ENCODE peak calls at places on chromosomes 1 and 21, in eight cellular contexts. One of them, this sample, is unnamed.

GRCh38 chr1:47587891-47588582 is 150.2 kb downstream of the FOXD2 start:
- DNase-seq in H9: peak
- DNase-seq in mammary epithelial cell: no peak
- DNase-seq in lower lobe of right lung: no peak
- DNase-seq in upper lobe of left lung: no peak
- DNase-seq in MCF 10A: no peak
- DNase-seq in PC-3: no peak
- DNase-seq in retinal pigment epithelial cell: no peak
- DNase-seq in this sample: peak

GRCh38 chr1:42085596-42085995 is 67.6 kb upstream of the GUCA2B start:
- DNase-seq in H9: no peak
- DNase-seq in mammary epithelial cell: no peak
- DNase-seq in lower lobe of right lung: no peak
- DNase-seq in upper lobe of left lung: no peak
- DNase-seq in MCF 10A: peak
- DNase-seq in PC-3: no peak
- DNase-seq in retinal pigment epithelial cell: no peak
- DNase-seq in this sample: no peak

GRCh38 chr1:221663321-221663720 is 78.6 kb downstream of the DUSP10 start:
- DNase-seq in H9: no peak
- DNase-seq in mammary epithelial cell: peak
- DNase-seq in lower lobe of right lung: no peak
- DNase-seq in upper lobe of left lung: no peak
- DNase-seq in MCF 10A: no peak
- DNase-seq in PC-3: no peak
- DNase-seq in retinal pigment epithelial cell: no peak
- DNase-seq in this sample: no peak

GRCh38 chr1:78673120-78673519 is 23.5 kb downstream of the IFI44 start:
- DNase-seq in H9: peak
- DNase-seq in mammary epithelial cell: no peak
- DNase-seq in lower lobe of right lung: no peak
- DNase-seq in upper lobe of left lung: no peak
- DNase-seq in MCF 10A: peak
- DNase-seq in PC-3: no peak
- DNase-seq in retinal pigment epithelial cell: no peak
- DNase-seq in this sample: peak

GRCh38 chr1:169491845-169492281 is 6.1 kb upstream of the SLC19A2 start:
- DNase-seq in H9: no peak
- DNase-seq in mammary epithelial cell: peak
- DNase-seq in lower lobe of right lung: no peak
- DNase-seq in upper lobe of left lung: no peak
- DNase-seq in MCF 10A: no peak
- DNase-seq in PC-3: no peak
- DNase-seq in retinal pigment epithelial cell: no peak
- DNase-seq in this sample: no peak

GRCh38 chr1:155197901-155198546 is 9.7 kb downstream of the THBS3 start:
- DNase-seq in H9: no peak
- DNase-seq in mammary epithelial cell: no peak
- DNase-seq in lower lobe of right lung: no peak
- DNase-seq in upper lobe of left lung: no peak
- DNase-seq in MCF 10A: no peak
- DNase-seq in PC-3: no peak
- DNase-seq in retinal pigment epithelial cell: no peak
- DNase-seq in this sample: no peak

GRCh38 chr1:84944767-84945486 is 51.9 kb upstream of the LPAR3 start:
- DNase-seq in H9: peak
- DNase-seq in mammary epithelial cell: peak
- DNase-seq in lower lobe of right lung: no peak
- DNase-seq in upper lobe of left lung: peak
- DNase-seq in MCF 10A: peak
- DNase-seq in PC-3: peak
- DNase-seq in retinal pigment epithelial cell: peak
- DNase-seq in this sample: peak

GRCh38 chr1:233569636-233570035 is 44.3 kb upstream of the KCNK1 start:
- DNase-seq in H9: no peak
- DNase-seq in mammary epithelial cell: peak
- DNase-seq in lower lobe of right lung: no peak
- DNase-seq in upper lobe of left lung: no peak
- DNase-seq in MCF 10A: peak
- DNase-seq in PC-3: peak
- DNase-seq in retinal pigment epithelial cell: peak
- DNase-seq in this sample: no peak

GRCh38 chr1:95278173-95278988 is 44.4 kb downstream of the RWDD3 start:
- DNase-seq in H9: no peak
- DNase-seq in mammary epithelial cell: no peak
- DNase-seq in lower lobe of right lung: no peak
- DNase-seq in upper lobe of left lung: no peak
- DNase-seq in MCF 10A: no peak
- DNase-seq in PC-3: no peak
- DNase-seq in retinal pigment epithelial cell: no peak
- DNase-seq in this sample: no peak

GRCh38 chr1:22408180-22408579 is 43.5 kb upstream of the ZBTB40 start:
- DNase-seq in H9: no peak
- DNase-seq in mammary epithelial cell: no peak
- DNase-seq in lower lobe of right lung: no peak
- DNase-seq in upper lobe of left lung: no peak
- DNase-seq in MCF 10A: no peak
- DNase-seq in PC-3: no peak
- DNase-seq in retinal pigment epithelial cell: no peak
- DNase-seq in this sample: no peak

GRCh38 chr1:44040856-44041255 is 9.6 kb upstream of the SLC6A9 start:
- DNase-seq in H9: no peak
- DNase-seq in mammary epithelial cell: no peak
- DNase-seq in lower lobe of right lung: no peak
- DNase-seq in upper lobe of left lung: no peak
- DNase-seq in MCF 10A: no peak
- DNase-seq in PC-3: peak
- DNase-seq in retinal pigment epithelial cell: no peak
- DNase-seq in this sample: no peak

GRCh38 chr1:52668711-52669110 is 29.4 kb downstream of the COA7 start:
- DNase-seq in H9: no peak
- DNase-seq in mammary epithelial cell: peak
- DNase-seq in lower lobe of right lung: no peak
- DNase-seq in upper lobe of left lung: no peak
- DNase-seq in MCF 10A: peak
- DNase-seq in PC-3: peak
- DNase-seq in retinal pigment epithelial cell: no peak
- DNase-seq in this sample: no peak

GRCh38 chr21:15221799-15222386 is 157.1 kb upstream of the NRIP1 start:
- DNase-seq in H9: peak
- DNase-seq in mammary epithelial cell: peak
- DNase-seq in lower lobe of right lung: peak
- DNase-seq in upper lobe of left lung: peak
- DNase-seq in MCF 10A: peak
- DNase-seq in PC-3: peak
- DNase-seq in retinal pigment epithelial cell: peak
- DNase-seq in this sample: no peak

GRCh38 chr21:17269760-17270159 is 243.1 kb upstream of the CXADR start:
- DNase-seq in H9: no peak
- DNase-seq in mammary epithelial cell: no peak
- DNase-seq in lower lobe of right lung: no peak
- DNase-seq in upper lobe of left lung: no peak
- DNase-seq in MCF 10A: no peak
- DNase-seq in PC-3: no peak
- DNase-seq in retinal pigment epithelial cell: no peak
- DNase-seq in this sample: no peak

DNA sequence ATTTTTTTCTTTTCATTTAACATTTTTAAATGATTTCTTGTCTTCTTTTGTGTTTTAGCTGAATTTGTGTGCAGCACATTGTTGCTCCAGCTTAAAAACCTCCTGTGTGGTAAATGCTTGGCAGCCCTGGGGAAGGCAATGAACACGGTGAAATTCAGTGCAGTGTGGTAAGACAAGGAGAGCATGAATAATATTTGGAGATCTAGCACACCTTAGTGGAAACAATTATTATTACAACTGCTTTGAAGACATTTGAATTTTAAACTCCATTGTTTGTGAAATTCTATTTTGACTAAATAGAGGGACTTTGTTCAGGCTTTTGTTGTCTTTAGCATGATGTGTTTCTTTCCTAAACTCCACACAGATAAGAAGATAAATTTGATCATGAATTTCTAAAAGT is 242.6 kb upstream of the CXADR start:
- DNase-seq in H9: no peak
- DNase-seq in mammary epithelial cell: peak
- DNase-seq in lower lobe of right lung: no peak
- DNase-seq in upper lobe of left lung: no peak
- DNase-seq in MCF 10A: peak
- DNase-seq in PC-3: peak
- DNase-seq in retinal pigment epithelial cell: peak
- DNase-seq in this sample: no peak
- TF ChIP-seq CTCF in H9: peak
- TF ChIP-seq CTCF in mammary epithelial cell: peak
- TF ChIP-seq CTCF in lower lobe of right lung: peak
- TF ChIP-seq CTCF in upper lobe of left lung: peak
- TF ChIP-seq CTCF in MCF 10A: peak
- TF ChIP-seq CTCF in PC-3: peak
- TF ChIP-seq CTCF in retinal pigment epithelial cell: peak
- TF ChIP-seq CTCF in this sample: peak

GRCh38 chr1:8965121-8965820 is 19.6 kb downstream of the CA6 start:
- DNase-seq in H9: no peak
- DNase-seq in mammary epithelial cell: no peak
- DNase-seq in lower lobe of right lung: no peak
- DNase-seq in upper lobe of left lung: peak
- DNase-seq in MCF 10A: no peak
- DNase-seq in PC-3: no peak
- DNase-seq in retinal pigment epithelial cell: no peak
- DNase-seq in this sample: no peak

GRCh38 chr1:8963940-8964339 is 18.3 kb downstream of the CA6 start:
- DNase-seq in H9: no peak
- DNase-seq in mammary epithelial cell: no peak
- DNase-seq in lower lobe of right lung: no peak
- DNase-seq in upper lobe of left lung: no peak
- DNase-seq in MCF 10A: no peak
- DNase-seq in PC-3: no peak
- DNase-seq in retinal pigment epithelial cell: no peak
- DNase-seq in this sample: no peak

GRCh38 chr1:8966606-8967005 is 20.9 kb downstream of the CA6 start:
- DNase-seq in H9: no peak
- DNase-seq in mammary epithelial cell: no peak
- DNase-seq in lower lobe of right lung: peak
- DNase-seq in upper lobe of left lung: peak
- DNase-seq in MCF 10A: no peak
- DNase-seq in PC-3: no peak
- DNase-seq in retinal pigment epithelial cell: no peak
- DNase-seq in this sample: no peak

GRCh38 chr1:8962812-8963669 is 17.4 kb downstream of the CA6 start:
- DNase-seq in H9: peak
- DNase-seq in mammary epithelial cell: no peak
- DNase-seq in lower lobe of right lung: peak
- DNase-seq in upper lobe of left lung: peak
- DNase-seq in MCF 10A: peak
- DNase-seq in PC-3: peak
- DNase-seq in retinal pigment epithelial cell: no peak
- DNase-seq in this sample: peak
- TF ChIP-seq CTCF in H9: peak
- TF ChIP-seq CTCF in mammary epithelial cell: peak
- TF ChIP-seq CTCF in lower lobe of right lung: peak
- TF ChIP-seq CTCF in upper lobe of left lung: peak
- TF ChIP-seq CTCF in MCF 10A: peak
- TF ChIP-seq CTCF in PC-3: peak
- TF ChIP-seq CTCF in retinal pigment epithelial cell: peak
- TF ChIP-seq CTCF in this sample: peak

DNA sequence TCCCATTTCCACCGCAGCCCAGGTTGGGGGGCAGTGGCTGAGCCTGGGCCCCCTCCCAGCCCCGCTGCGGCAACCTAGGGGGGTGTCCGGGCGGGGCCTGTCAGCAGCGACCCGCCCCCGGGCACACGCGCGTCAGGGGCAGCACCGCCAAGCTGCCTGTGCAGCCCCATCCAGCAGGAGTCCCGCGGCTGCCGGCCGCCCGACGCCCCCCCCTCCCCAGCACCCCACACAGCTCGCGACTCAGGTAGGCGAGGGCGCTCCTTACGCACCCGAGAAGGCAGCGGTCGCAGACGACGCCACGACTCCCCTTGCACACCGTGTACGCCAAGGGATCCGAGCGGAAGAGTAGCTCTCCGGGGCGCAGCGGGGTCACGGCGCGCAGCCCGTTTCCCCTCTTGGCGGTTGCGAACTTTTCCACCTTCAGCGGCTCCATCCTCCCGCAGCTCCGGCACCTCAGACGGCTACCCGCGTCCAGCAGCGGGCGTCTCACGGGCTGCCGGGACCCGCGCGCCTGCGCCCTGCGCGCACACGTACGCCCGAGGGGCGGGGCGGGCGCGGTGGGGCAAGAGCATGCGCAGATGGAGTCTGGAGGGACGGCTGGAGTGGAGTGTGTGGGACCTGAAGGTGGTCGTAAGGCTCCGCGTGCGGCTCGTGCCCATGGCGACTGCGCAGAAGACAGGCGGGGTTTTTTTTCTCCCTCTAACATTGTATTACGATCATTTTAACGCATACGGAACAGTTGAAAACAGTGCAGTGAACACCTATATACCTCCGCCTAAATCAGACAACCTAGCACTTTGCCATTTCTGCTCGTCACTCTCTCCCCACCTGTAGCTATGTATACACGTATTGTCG is at the start of gene SMYD3:
- DNase-seq in H9: peak
- DNase-seq in mammary epithelial cell: peak
- DNase-seq in lower lobe of right lung: peak
- DNase-seq in upper lobe of left lung: peak
- DNase-seq in MCF 10A: peak
- DNase-seq in PC-3: peak
- DNase-seq in retinal pigment epithelial cell: no peak
- DNase-seq in this sample: peak
- TF ChIP-seq CTCF in H9: no peak
- TF ChIP-seq CTCF in mammary epithelial cell: no peak
- TF ChIP-seq CTCF in lower lobe of right lung: no peak
- TF ChIP-seq CTCF in upper lobe of left lung: peak
- TF ChIP-seq CTCF in MCF 10A: no peak
- TF ChIP-seq CTCF in PC-3: peak
- TF ChIP-seq CTCF in retinal pigment epithelial cell: no peak
- TF ChIP-seq CTCF in this sample: no peak

DNA sequence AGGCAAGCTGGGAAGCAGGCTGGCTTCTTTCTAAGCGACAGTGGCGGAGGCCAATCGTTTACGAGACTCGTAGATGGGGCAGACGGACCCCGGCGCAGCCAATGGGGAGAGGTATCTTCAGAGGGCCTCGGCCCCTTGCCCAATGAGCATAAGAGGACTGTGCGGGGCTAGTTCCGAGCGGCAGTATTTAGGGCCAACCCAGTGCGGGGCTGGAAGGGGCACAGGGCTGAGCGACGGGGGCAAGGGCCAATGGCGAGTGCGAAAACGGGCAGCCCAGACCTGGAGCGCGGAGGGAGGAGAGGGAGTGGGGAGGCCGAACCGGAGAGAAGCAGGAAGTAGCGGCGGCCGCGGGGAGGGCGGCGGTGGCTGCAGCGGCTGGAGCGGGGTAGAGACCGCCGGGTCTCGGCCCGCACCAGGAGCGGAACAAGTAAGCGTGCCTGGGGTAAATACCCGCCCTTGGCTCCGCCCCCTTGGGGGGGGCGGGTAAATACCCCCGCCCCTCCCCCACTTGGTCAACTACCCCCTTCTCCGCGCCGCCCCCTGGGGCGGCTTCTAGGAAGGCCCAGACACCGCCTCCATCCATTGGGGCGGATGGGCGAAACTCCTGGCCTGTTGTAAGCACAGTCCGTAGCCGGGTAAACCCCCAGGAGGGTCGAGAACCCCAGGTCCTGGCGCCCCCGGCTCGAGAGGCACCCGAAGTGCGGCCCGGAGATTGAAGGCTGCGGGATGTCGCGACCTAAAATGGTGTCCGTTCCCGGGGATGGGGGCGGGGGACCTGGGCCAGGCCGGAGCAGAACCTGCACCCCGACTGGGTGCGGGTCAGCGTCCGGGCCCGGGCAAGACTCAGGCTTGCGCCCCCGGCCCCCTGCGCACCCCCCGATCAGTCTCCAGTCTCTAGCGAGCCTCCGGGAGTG is at the start of gene ZNF687:
- DNase-seq in H9: peak
- DNase-seq in mammary epithelial cell: peak
- DNase-seq in lower lobe of right lung: peak
- DNase-seq in upper lobe of left lung: peak
- DNase-seq in MCF 10A: peak
- DNase-seq in PC-3: peak
- DNase-seq in retinal pigment epithelial cell: peak
- DNase-seq in this sample: peak
- TF ChIP-seq CTCF in H9: no peak
- TF ChIP-seq CTCF in mammary epithelial cell: no peak
- TF ChIP-seq CTCF in lower lobe of right lung: no peak
- TF ChIP-seq CTCF in upper lobe of left lung: peak
- TF ChIP-seq CTCF in MCF 10A: no peak
- TF ChIP-seq CTCF in PC-3: no peak
- TF ChIP-seq CTCF in retinal pigment epithelial cell: peak
- TF ChIP-seq CTCF in this sample: no peak